ENCODE peak calls at places on chromosomes 2 and 18, in four cellular contexts. C is epithelial cell of esophagus, U is stomach, Z is choroid plexus epithelial cell. G is an unnamed sample.

GRCh38 chr2:132416080-132416911 is at the start of gene GPR39:
- DNase-seq in Z (peak), C (peak), U (peak), G (peak)

GRCh38 chr2:47072728-47073191 is 82.3 kb downstream of the STPG4 start:
- DNase-seq in U (peak), C (no peak), Z (no peak), G (no peak)

GRCh38 chr2:238444242-238444641 is 17.5 kb downstream of the ASB1 start:
- DNase-seq in Z (no peak), U (no peak), C (no peak), G (no peak)

GRCh38 chr2:13858626-13859025 is 773.9 kb upstream of the LRATD1 start:
- DNase-seq in Z (no peak), U (no peak), C (peak), G (no peak)

GRCh38 chr2:109638807-109639206 is 24.6 kb downstream of the SOWAHC start:
- DNase-seq in C (no peak), U (no peak), Z (peak), G (peak)

GRCh38 chr18:62486290-62486964 is 36.4 kb upstream of the ZCCHC2 start:
- DNase-seq in Z (peak), U (peak), C (peak), G (peak)

GRCh38 chr2:47520302-47520630 is 117.3 kb downstream of the MSH2 start:
- DNase-seq in U (no peak), Z (no peak), C (no peak), G (no peak)

GRCh38 chr2:101743288-101743687 is 45.8 kb downstream of the MAP4K4 start:
- DNase-seq in Z (no peak), U (no peak), C (no peak), G (no peak)

GRCh38 chr2:20604957-20605381 is 45.9 kb downstream of the HS1BP3 start:
- DNase-seq in C (peak), U (no peak), Z (peak), G (no peak)

GRCh38 chr2:71466301-71467179 is 13.2 kb downstream of the DYSF start:
- DNase-seq in Z (no peak), C (peak), U (no peak), G (no peak)

GRCh38 chr2:212797484-212798205 is 259.0 kb upstream of the ERBB4 start:
- DNase-seq in C (no peak), Z (peak), U (no peak), G (peak)

GRCh38 chr2:101080214-101081068 is 70.7 kb downstream of the TBC1D8 start:
- DNase-seq in C (no peak), U (no peak), Z (no peak), G (no peak)

GRCh38 chr18:32355896-32356295 is 114.8 kb downstream of the GAREM1 start:
- DNase-seq in Z (peak), U (no peak), C (no peak), G (no peak)

GRCh38 chr18:32358529-32358928 is 112.2 kb downstream of the GAREM1 start:
- DNase-seq in U (no peak), Z (peak), C (no peak), G (no peak)

GRCh38 chr18:32362484-32362883 is 108.2 kb downstream of the GAREM1 start:
- DNase-seq in U (no peak), C (peak), Z (no peak), G (no peak)

GRCh38 chr18:32360682-32361345 is 109.9 kb downstream of the GAREM1 start:
- DNase-seq in Z (no peak), U (no peak), C (no peak), G (no peak)

DNA sequence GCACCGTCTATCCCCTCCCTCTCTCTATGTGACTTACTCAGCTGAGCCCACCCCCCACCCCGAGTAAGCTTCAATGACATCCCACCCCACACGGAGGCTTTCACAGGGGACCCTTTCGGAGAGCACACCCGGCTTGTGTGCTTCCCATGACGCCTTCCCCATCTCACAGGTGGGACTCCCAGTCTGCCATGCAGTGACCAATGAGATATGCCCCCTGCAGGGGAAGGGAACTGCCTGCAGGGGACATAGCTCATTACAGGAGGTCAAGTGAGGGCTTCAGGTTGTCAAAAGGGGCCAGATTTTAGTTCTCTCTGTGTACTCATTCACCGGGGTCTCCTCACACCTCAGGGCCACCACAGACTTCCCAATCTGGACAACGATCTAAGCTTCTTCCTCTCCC is 112.6 kb downstream of the GAREM1 start:
- DNase-seq in Z (no peak), U (no peak), C (no peak), G (no peak)
- TF ChIP-seq CTCF in Z (peak), U (no peak), C (no peak), G (peak)

DNA sequence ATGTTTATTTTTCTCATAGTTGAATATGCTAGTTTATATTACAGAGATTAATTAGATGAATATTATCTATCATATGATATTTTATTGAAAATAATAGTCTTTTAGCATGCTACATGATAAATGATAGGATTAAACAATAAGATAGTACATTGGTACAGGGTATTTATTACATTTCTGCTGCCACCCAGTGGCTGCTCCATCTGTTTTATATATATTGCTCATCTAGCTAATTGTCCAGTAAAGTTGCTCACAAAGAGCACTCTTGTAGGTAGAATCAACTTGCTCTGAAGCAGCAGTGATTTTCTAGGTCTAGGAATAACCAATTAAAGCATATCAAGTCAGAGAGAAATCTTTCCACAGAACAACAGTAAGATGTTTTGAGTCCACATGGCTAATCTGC is 183.3 kb downstream of the ASXL3 start:
- DNase-seq in C (peak), Z (peak), U (peak), G (peak)
- TF ChIP-seq CTCF in C (peak), Z (peak), U (peak), G (peak)

GRCh38 chr2:231393149-231394131 is 2.1 kb upstream of the B3GNT7 start:
- DNase-seq in C (no peak), Z (no peak), U (no peak), G (no peak)

GRCh38 chr2:231396058-231396821 is 730 bp downstream of the B3GNT7 start:
- DNase-seq in C (no peak), U (no peak), Z (no peak), G (no peak)

GRCh38 chr2:231392431-231393148 is 2.9 kb upstream of the B3GNT7 start:
- DNase-seq in U (no peak), Z (no peak), C (no peak), G (no peak)

GRCh38 chr2:231395188-231396057 is at the start of gene B3GNT7:
- DNase-seq in Z (no peak), C (no peak), U (peak), G (no peak)

GRCh38 chr2:231394201-231395141 is 1.0 kb upstream of the B3GNT7 start:
- DNase-seq in C (peak), U (no peak), Z (no peak), G (no peak)
- TF ChIP-seq CTCF in C (peak), U (peak), Z (peak), G (peak)

GRCh38 chr2:160551259-160551658 is 57.7 kb upstream of the RBMS1 start:
- DNase-seq in U (no peak), Z (no peak), C (no peak), G (no peak)
- TF ChIP-seq CTCF in U (no peak), Z (no peak), C (no peak), G (no peak)

GRCh38 chr2:196353717-196354116 is 182.3 kb upstream of the STK17B start:
- DNase-seq in Z (no peak), C (no peak), U (no peak), G (no peak)
- TF ChIP-seq CTCF in Z (no peak), C (no peak), U (no peak), G (no peak)

GRCh38 chr2:65415091-65415490 is 17.3 kb downstream of the SPRED2 start:
- DNase-seq in Z (no peak), U (no peak), C (no peak), G (no peak)

GRCh38 chr2:65416321-65416720 is 16.1 kb downstream of the SPRED2 start:
- DNase-seq in Z (no peak), C (no peak), U (no peak), G (no peak)

GRCh38 chr2:65417509-65418085 is 14.8 kb downstream of the SPRED2 start:
- DNase-seq in C (no peak), U (no peak), Z (no peak), G (no peak)

GRCh38 chr2:65413610-65414009 is 18.8 kb downstream of the SPRED2 start:
- DNase-seq in C (no peak), U (no peak), Z (no peak), G (no peak)

DNA sequence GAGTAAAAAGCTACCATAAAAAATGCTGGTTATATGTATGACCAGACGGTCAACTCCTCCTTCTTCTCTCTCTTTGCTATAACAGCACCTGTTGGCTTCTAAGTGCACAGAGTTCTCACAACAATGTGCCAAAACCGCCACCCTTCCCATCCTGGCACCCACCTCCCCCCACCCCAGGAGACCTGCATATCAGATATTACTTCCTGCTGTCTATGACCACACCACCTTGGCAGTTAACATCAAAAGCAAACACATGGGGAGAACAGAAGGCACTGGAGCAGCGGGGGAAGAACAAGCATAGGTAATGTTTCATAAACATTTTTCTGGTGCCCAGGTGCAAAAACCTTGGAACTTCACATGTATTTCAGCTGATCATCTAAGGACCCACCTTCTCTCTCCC is 15.5 kb downstream of the SPRED2 start:
- DNase-seq in C (no peak), Z (no peak), U (peak), G (no peak)
- TF ChIP-seq CTCF in C (no peak), Z (no peak), U (no peak), G (no peak)

GRCh38 chr18:31042391-31043181 is at the start of gene DSC3:
- DNase-seq in Z (peak), C (peak), U (no peak), G (no peak)
- TF ChIP-seq CTCF in Z (no peak), C (peak), U (no peak), G (no peak)